ENCODE peak calls at places on chromosomes 5 and 9, in eight cellular contexts. R, V, H, S, Q, W, T and B are unnamed samples.
A peak's percentile ranks its signal among the peaks of the same experiment; 100 is the strongest.

GRCh38 chr9:89502038-89502601 is 4.2 kb upstream of the SEMA4D start:
- DNase-seq in T (no peak), Q (no peak), V (no peak), S (no peak), H (no peak), W (no peak), R (no peak), B (no peak)

GRCh38 chr9:84742261-84742660 is 72.7 kb downstream of the NTRK2 start:
- DNase-seq in V (no peak), T (no peak), S (no peak), H (no peak), Q (no peak), R (no peak), W (no peak), B (no peak)

GRCh38 chr9:96458226-96458625 is 8.3 kb downstream of the HABP4 start:
- DNase-seq in R (no peak), H (no peak), W (no peak), T (no peak), S (no peak), Q (no peak), V (no peak), B (no peak)

GRCh38 chr9:37566716-37567115 is 9.5 kb downstream of the FBXO10 start:
- DNase-seq in Q (no peak), R (no peak), T (no peak), V (no peak), H (no peak), W (no peak), S (no peak), B (no peak)

GRCh38 chr9:137028281-137029057 is 432 bp upstream of the ABCA2 start:
- DNase-seq in W (peak; percentile 11), Q (peak; percentile 58), S (no peak), R (no peak), V (no peak), T (no peak), H (no peak), B (peak; percentile 23)

GRCh38 chr9:113653746-113654604 is 190.4 kb downstream of the RGS3 start:
- DNase-seq in T (no peak), R (no peak), W (no peak), S (no peak), H (no peak), V (no peak), Q (no peak), B (no peak)

GRCh38 chr5:157312492-157312891 is 46.6 kb downstream of the CYFIP2 start:
- DNase-seq in H (no peak), Q (peak; percentile 17), V (peak; percentile 42), R (peak; percentile 36), W (peak; percentile 72), T (no peak), S (no peak), B (peak; percentile 62)

GRCh38 chr5:96226941-96227552 is 206.0 kb downstream of the PCSK1 start:
- DNase-seq in Q (no peak), V (no peak), W (peak; percentile 97), T (no peak), H (peak; percentile 97), R (no peak), S (peak; percentile 87), B (peak; percentile 96)

GRCh38 chr9:29214162-29214520 is 1640.9 kb upstream of the C9orf72 start:
- DNase-seq in T (no peak), Q (no peak), H (no peak), R (no peak), S (no peak), W (no peak), V (peak; percentile 41), B (no peak)

GRCh38 chr5:56155085-56155484 is 78.0 kb downstream of the ANKRD55 start:
- DNase-seq in Q (no peak), T (no peak), H (no peak), W (no peak), V (no peak), R (no peak), S (no peak), B (peak; percentile 25)

GRCh38 chr9:120926397-120926928 is at the start of gene TRAF1:
- DNase-seq in W (peak; percentile 45), Q (no peak), S (no peak), T (no peak), R (no peak), H (no peak), V (no peak), B (no peak)

GRCh38 chr5:175214152-175214551 is 229.8 kb downstream of the DRD1 start:
- DNase-seq in R (peak; percentile 63), T (no peak), Q (peak; percentile 20), H (no peak), W (peak; percentile 97), V (peak; percentile 83), S (peak; percentile 85), B (peak; percentile 84)

GRCh38 chr9:104984121-104984520 is 56.2 kb upstream of the ABCA1 start:
- DNase-seq in T (no peak), Q (no peak), W (no peak), H (no peak), R (no peak), V (no peak), S (no peak), B (no peak)

GRCh38 chr5:1227669-1228068 is 2.5 kb downstream of the SLC6A18 start:
- DNase-seq in H (peak; percentile 9), V (no peak), Q (peak; percentile 49), R (no peak), W (peak; percentile 5), T (no peak), S (no peak), B (no peak)

GRCh38 chr5:159507055-159507454 is 176.8 kb upstream of the IL12B start:
- DNase-seq in R (no peak), W (no peak), V (no peak), T (no peak), S (no peak), H (no peak), Q (no peak), B (no peak)

GRCh38 chr5:159508344-159508743 is 178.1 kb upstream of the IL12B start:
- DNase-seq in Q (no peak), H (no peak), V (no peak), R (no peak), W (no peak), S (no peak), T (no peak), B (peak; percentile 14)

GRCh38 chr5:159509002-159509660 is 178.8 kb upstream of the IL12B start:
- DNase-seq in S (no peak), W (peak; percentile 13), Q (no peak), H (no peak), R (no peak), V (no peak), T (no peak), B (no peak)

GRCh38 chr5:159510282-159510681 is 180.0 kb upstream of the IL12B start:
- DNase-seq in R (no peak), T (peak; percentile 31), H (peak; percentile 75), Q (peak; percentile 79), W (peak; percentile 85), S (peak; percentile 61), V (no peak), B (peak; percentile 46)

GRCh38 chr5:159507661-159508060 is 177.4 kb upstream of the IL12B start:
- DNase-seq in W (no peak), V (no peak), H (no peak), S (no peak), T (no peak), Q (no peak), R (no peak), B (no peak)
- H3K4me3 ChIP-seq in W (no peak overlapping the region), V (no peak overlapping the region), H (no peak overlapping the region), S (no peak overlapping the region), T (no peak overlapping the region), Q (no peak overlapping the region), R (no peak overlapping the region), B (no peak overlapping the region)

GRCh38 chr9:122354536-122355199 is 16.2 kb upstream of the PTGS1 start:
- DNase-seq in Q (no peak), H (no peak), R (no peak), W (no peak), T (no peak), V (no peak), S (no peak), B (no peak)

GRCh38 chr9:122355336-122355875 is 15.4 kb upstream of the PTGS1 start:
- DNase-seq in V (no peak), S (no peak), W (no peak), T (no peak), R (no peak), Q (no peak), H (no peak), B (no peak)

GRCh38 chr9:122360891-122361290 is 9.9 kb upstream of the PTGS1 start:
- DNase-seq in R (no peak), W (peak; percentile 70), V (no peak), S (no peak), H (no peak), Q (no peak), T (no peak), B (peak; percentile 54)

GRCh38 chr9:122350577-122351355 is 20.1 kb upstream of the PTGS1 start:
- DNase-seq in S (peak; percentile 44), Q (peak; percentile 72), R (peak; percentile 47), W (peak; percentile 65), T (peak; percentile 82), H (no peak), V (no peak), B (peak; percentile 74)

GRCh38 chr9:122356627-122357026 is 14.2 kb upstream of the PTGS1 start:
- DNase-seq in V (no peak), W (no peak), T (no peak), H (no peak), S (no peak), R (no peak), Q (no peak), B (no peak)
- TF ChIP-seq CTCF in V (peak; percentile 26), W (peak; percentile 23), T (no peak), H (peak; percentile 48), S (peak; percentile 66), R (peak; percentile 28), Q (no peak), B (peak; percentile 49)

DNA sequence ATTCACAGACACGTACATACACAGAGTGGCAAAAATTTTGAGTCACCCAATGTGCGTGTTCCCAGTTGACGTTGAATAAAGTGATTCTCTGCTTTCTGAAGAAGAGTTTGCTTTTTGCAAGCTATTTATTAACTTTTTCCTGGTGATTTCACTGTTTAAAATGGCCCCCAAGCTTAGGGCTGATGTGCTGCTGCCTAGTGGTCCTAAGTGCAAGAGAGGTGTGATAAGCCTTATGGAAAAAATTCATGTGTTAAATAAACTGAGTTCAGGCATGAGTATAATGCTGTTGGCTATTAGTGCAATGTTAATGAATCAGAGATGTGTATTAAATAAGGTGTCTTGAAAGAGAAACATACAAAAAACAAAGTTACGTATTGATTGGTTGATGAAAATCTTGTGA is 16.9 kb downstream of the CSNK1G3 start:
- DNase-seq in R (no peak), V (no peak), S (no peak), Q (no peak), W (no peak), H (no peak), T (no peak), B (no peak)
- H3K4me3 ChIP-seq in R (no peak overlapping the region), V (no peak overlapping the region), S (no peak overlapping the region), Q (no peak overlapping the region), W (no peak overlapping the region), H (no peak overlapping the region), T (no peak overlapping the region), B (no peak overlapping the region)

DNA sequence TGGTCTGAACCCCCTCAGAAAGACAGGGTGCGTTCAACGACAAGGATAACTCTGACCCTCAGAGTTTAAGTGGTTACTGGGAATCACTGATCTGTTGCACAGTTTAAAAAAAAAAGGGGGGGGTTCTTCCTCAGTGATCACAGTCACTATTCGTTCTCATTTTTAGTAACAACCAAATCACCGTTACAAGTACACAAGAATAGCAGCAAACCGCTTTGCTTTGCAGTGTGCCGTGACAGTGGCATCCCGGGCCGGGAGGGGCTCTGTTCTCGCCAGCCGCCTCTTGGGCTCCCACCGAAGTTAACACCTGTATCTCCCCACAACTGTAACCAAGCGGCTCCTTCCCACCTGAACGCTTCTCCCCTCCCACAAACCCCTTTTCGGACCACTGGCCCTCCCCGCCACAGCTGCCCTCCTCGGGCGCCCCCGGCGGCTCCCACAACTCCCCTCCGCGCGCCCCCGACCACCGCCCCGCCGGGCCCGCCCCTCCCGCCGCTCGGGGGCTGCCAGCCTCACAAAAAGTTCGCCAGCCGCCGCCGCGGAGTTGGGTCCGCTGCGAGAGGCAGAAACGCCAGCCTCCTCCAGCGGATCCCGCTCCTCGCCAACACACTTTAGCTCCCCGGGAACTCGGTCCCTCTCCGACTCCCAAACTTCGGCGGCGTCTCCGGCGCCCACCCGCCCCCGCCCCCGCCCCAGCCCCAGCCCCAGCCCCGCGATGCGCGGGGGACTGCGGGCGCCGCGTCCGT is 1.2 kb downstream of the SSBP2 start:
- DNase-seq in W (peak; percentile 17), H (no peak), S (no peak), T (peak; percentile 64), V (no peak), Q (peak; percentile 33), R (no peak), B (no peak)
- TF ChIP-seq CTCF in W (no peak), H (no peak), S (no peak), T (no peak), V (no peak), Q (no peak), R (no peak), B (no peak)